ENCODE peak calls at places on chromosomes 7 and 10, in seven cellular contexts. One of them, this sample, is unnamed. For H3K9me3, the result is how much of the 10 kb centered on the place peaks cover.

GRCh38 chr7:130896051-130896881 is 162.3 kb upstream of the KLF14 start:
- DNase-seq in testis: no peak
- DNase-seq in heart right ventricle: no peak
- DNase-seq in astrocyte: no peak
- DNase-seq in lung: no peak
- DNase-seq in hepatocyte: no peak
- DNase-seq in RWPE2: no peak
- DNase-seq in this sample: peak

GRCh38 chr10:101827919-101828600 is 9.8 kb upstream of the OGA start:
- DNase-seq in heart right ventricle: no peak
- DNase-seq in astrocyte: no peak
- DNase-seq in RWPE2: peak
- DNase-seq in testis: no peak
- DNase-seq in hepatocyte: no peak
- DNase-seq in lung: no peak
- DNase-seq in this sample: no peak

GRCh38 chr10:67965456-67965855 is 81.0 kb downstream of the SIRT1 start:
- DNase-seq in astrocyte: no peak
- DNase-seq in lung: no peak
- DNase-seq in testis: no peak
- DNase-seq in heart right ventricle: no peak
- DNase-seq in RWPE2: no peak
- DNase-seq in hepatocyte: no peak
- DNase-seq in this sample: no peak

GRCh38 chr7:42192851-42193456 is 44.1 kb downstream of the GLI3 start:
- DNase-seq in heart right ventricle: no peak
- DNase-seq in testis: no peak
- DNase-seq in hepatocyte: peak
- DNase-seq in lung: no peak
- DNase-seq in astrocyte: peak
- DNase-seq in RWPE2: no peak
- DNase-seq in this sample: no peak

GRCh38 chr10:1048349-1048731 is 579 bp downstream of the IDI1 start:
- DNase-seq in hepatocyte: no peak
- DNase-seq in RWPE2: no peak
- DNase-seq in astrocyte: peak
- DNase-seq in testis: peak
- DNase-seq in lung: no peak
- DNase-seq in heart right ventricle: peak
- DNase-seq in this sample: peak

GRCh38 chr7:7709263-7709662 is 9.1 kb downstream of the RPA3 start:
- DNase-seq in hepatocyte: peak
- DNase-seq in lung: no peak
- DNase-seq in RWPE2: no peak
- DNase-seq in astrocyte: no peak
- DNase-seq in testis: no peak
- DNase-seq in heart right ventricle: no peak
- DNase-seq in this sample: no peak

GRCh38 chr7:98119257-98119918 is 12.7 kb downstream of the LMTK2 start:
- DNase-seq in heart right ventricle: no peak
- DNase-seq in hepatocyte: peak
- DNase-seq in lung: no peak
- DNase-seq in RWPE2: no peak
- DNase-seq in testis: no peak
- DNase-seq in astrocyte: peak
- DNase-seq in this sample: no peak

GRCh38 chr7:46685051-46685450 is 764.0 kb upstream of the IGFBP3 start:
- DNase-seq in lung: no peak
- DNase-seq in RWPE2: no peak
- DNase-seq in testis: no peak
- DNase-seq in astrocyte: no peak
- DNase-seq in heart right ventricle: no peak
- DNase-seq in hepatocyte: no peak
- DNase-seq in this sample: no peak

GRCh38 chr7:2157473-2158279 is 75.1 kb downstream of the MAD1L1 start:
- DNase-seq in hepatocyte: peak
- DNase-seq in heart right ventricle: peak
- DNase-seq in RWPE2: peak
- DNase-seq in lung: peak
- DNase-seq in testis: peak
- DNase-seq in astrocyte: peak
- DNase-seq in this sample: no peak

DNA sequence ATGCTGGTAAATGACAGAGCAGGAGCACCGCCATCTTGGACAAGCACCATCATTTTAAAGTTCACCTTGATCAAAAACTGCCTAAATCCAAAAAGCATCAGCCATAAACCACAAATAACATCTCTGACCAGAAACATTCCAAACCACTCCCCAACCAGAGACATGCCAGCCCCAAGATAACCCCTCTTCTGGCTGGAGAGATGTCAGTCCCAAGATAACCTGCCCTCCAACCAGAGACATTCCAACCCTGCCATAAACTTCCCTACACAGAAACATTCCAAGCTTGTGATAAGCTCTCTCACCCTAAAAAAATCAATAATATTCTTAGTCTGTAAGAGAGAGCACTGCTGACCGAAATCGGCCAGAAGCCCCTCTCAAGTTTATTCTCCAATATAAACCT is 659.3 kb downstream of the XPNPEP1 start:
- DNase-seq in lung: no peak
- DNase-seq in RWPE2: no peak
- DNase-seq in heart right ventricle: no peak
- DNase-seq in astrocyte: no peak
- DNase-seq in testis: no peak
- DNase-seq in hepatocyte: no peak
- DNase-seq in this sample: no peak
- H3K9me3 ChIP-seq in lung: under half
- H3K9me3 ChIP-seq in RWPE2: under half
- H3K9me3 ChIP-seq in heart right ventricle: under half
- H3K9me3 ChIP-seq in astrocyte: under half
- H3K9me3 ChIP-seq in testis: under half
- H3K9me3 ChIP-seq in hepatocyte: under half
- H3K9me3 ChIP-seq in this sample: under half

GRCh38 chr10:130359711-130360110 is 223.5 kb downstream of the GLRX3 start:
- DNase-seq in RWPE2: no peak
- DNase-seq in lung: no peak
- DNase-seq in testis: no peak
- DNase-seq in astrocyte: no peak
- DNase-seq in heart right ventricle: no peak
- DNase-seq in hepatocyte: no peak
- DNase-seq in this sample: no peak
- H3K9me3 ChIP-seq in RWPE2: under half
- H3K9me3 ChIP-seq in lung: under half
- H3K9me3 ChIP-seq in testis: under half
- H3K9me3 ChIP-seq in astrocyte: under half
- H3K9me3 ChIP-seq in heart right ventricle: under half
- H3K9me3 ChIP-seq in hepatocyte: under half
- H3K9me3 ChIP-seq in this sample: under half

GRCh38 chr7:138125119-138125518 is 48.9 kb downstream of the AKR1D1 start:
- DNase-seq in RWPE2: no peak
- DNase-seq in lung: no peak
- DNase-seq in heart right ventricle: no peak
- DNase-seq in astrocyte: peak
- DNase-seq in testis: no peak
- DNase-seq in hepatocyte: no peak
- DNase-seq in this sample: no peak
- H3K9me3 ChIP-seq in RWPE2: under half
- H3K9me3 ChIP-seq in lung: under half
- H3K9me3 ChIP-seq in heart right ventricle: under half
- H3K9me3 ChIP-seq in astrocyte: under half
- H3K9me3 ChIP-seq in testis: under half
- H3K9me3 ChIP-seq in hepatocyte: under half
- H3K9me3 ChIP-seq in this sample: under half

GRCh38 chr10:43524434-43525247 is 49.8 kb downstream of the ZNF239 start:
- DNase-seq in heart right ventricle: no peak
- DNase-seq in hepatocyte: no peak
- DNase-seq in lung: no peak
- DNase-seq in RWPE2: no peak
- DNase-seq in testis: no peak
- DNase-seq in astrocyte: no peak
- DNase-seq in this sample: no peak
- H3K9me3 ChIP-seq in heart right ventricle: under half
- H3K9me3 ChIP-seq in hepatocyte: under half
- H3K9me3 ChIP-seq in lung: under half
- H3K9me3 ChIP-seq in RWPE2: under half
- H3K9me3 ChIP-seq in testis: under half
- H3K9me3 ChIP-seq in astrocyte: under half
- H3K9me3 ChIP-seq in this sample: under half

GRCh38 chr7:157946398-157947060 is 609.7 kb downstream of the DNAJB6 start:
- DNase-seq in hepatocyte: no peak
- DNase-seq in astrocyte: no peak
- DNase-seq in RWPE2: no peak
- DNase-seq in heart right ventricle: no peak
- DNase-seq in lung: no peak
- DNase-seq in testis: no peak
- DNase-seq in this sample: no peak
- H3K9me3 ChIP-seq in hepatocyte: under half
- H3K9me3 ChIP-seq in astrocyte: under half
- H3K9me3 ChIP-seq in RWPE2: under half
- H3K9me3 ChIP-seq in heart right ventricle: under half
- H3K9me3 ChIP-seq in lung: under half
- H3K9me3 ChIP-seq in testis: under half
- H3K9me3 ChIP-seq in this sample: under half

DNA sequence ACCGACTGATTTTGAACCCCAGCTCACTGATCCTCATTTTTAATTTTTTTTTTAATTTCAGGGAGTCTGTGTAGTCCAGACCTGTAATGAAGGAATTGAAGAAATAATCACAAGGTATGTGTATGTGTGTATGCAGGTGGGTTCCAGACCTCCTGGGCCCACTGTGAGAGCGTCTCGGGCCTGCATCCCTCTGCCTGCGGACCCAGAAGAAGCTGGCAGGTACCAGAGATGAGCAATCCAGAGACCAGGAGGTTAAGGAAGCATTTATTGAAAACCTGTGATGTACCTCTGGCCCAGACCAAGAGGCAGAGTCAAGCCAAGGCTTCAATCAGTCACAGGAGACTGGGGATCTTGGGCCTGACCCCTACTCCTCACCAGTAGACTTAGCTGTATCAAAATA is 10.8 kb downstream of the SYCE1 start:
- DNase-seq in hepatocyte: no peak
- DNase-seq in astrocyte: no peak
- DNase-seq in testis: no peak
- DNase-seq in RWPE2: no peak
- DNase-seq in heart right ventricle: no peak
- DNase-seq in lung: no peak
- DNase-seq in this sample: no peak
- H3K9me3 ChIP-seq in hepatocyte: under half
- H3K9me3 ChIP-seq in astrocyte: under half
- H3K9me3 ChIP-seq in testis: under half
- H3K9me3 ChIP-seq in RWPE2: under half
- H3K9me3 ChIP-seq in heart right ventricle: under half
- H3K9me3 ChIP-seq in lung: under half
- H3K9me3 ChIP-seq in this sample: under half

GRCh38 chr7:64879097-64879730 is 23.9 kb upstream of the ZNF273 start:
- DNase-seq in testis: no peak
- DNase-seq in heart right ventricle: no peak
- DNase-seq in RWPE2: no peak
- DNase-seq in hepatocyte: no peak
- DNase-seq in lung: peak
- DNase-seq in astrocyte: no peak
- DNase-seq in this sample: peak

GRCh38 chr7:64877714-64878610 is 25.1 kb upstream of the ZNF273 start:
- DNase-seq in astrocyte: no peak
- DNase-seq in heart right ventricle: no peak
- DNase-seq in testis: no peak
- DNase-seq in RWPE2: no peak
- DNase-seq in hepatocyte: no peak
- DNase-seq in lung: peak
- DNase-seq in this sample: no peak

GRCh38 chr7:64879800-64880199 is 23.3 kb upstream of the ZNF273 start:
- DNase-seq in astrocyte: no peak
- DNase-seq in lung: peak
- DNase-seq in heart right ventricle: no peak
- DNase-seq in hepatocyte: no peak
- DNase-seq in RWPE2: no peak
- DNase-seq in testis: no peak
- DNase-seq in this sample: no peak

GRCh38 chr7:64876792-64877713 is 26.0 kb upstream of the ZNF273 start:
- DNase-seq in hepatocyte: peak
- DNase-seq in astrocyte: no peak
- DNase-seq in testis: peak
- DNase-seq in heart right ventricle: peak
- DNase-seq in lung: peak
- DNase-seq in RWPE2: no peak
- DNase-seq in this sample: peak

DNA sequence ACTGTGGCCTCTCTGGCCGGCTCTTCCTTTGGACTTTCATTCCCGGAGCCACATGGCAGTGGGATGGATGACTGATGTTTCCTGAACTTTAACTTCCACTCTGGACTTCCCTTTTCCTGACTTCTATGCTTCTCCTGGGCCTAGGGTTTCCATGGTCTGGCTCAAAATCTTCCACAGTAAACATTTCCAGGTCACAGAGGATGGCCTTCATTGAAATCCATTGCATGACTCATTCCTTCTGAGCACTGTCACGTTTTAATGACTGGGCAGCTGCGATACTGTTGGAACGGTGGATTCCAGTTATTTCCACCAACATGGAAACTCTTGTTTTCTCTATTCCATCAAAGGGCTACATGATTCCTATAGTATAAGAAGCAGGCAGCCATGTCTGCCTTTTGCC is 24.4 kb upstream of the ZNF273 start:
- DNase-seq in testis: no peak
- DNase-seq in heart right ventricle: no peak
- DNase-seq in hepatocyte: no peak
- DNase-seq in RWPE2: no peak
- DNase-seq in astrocyte: no peak
- DNase-seq in lung: peak
- DNase-seq in this sample: peak
- H3K9me3 ChIP-seq in testis: under half
- H3K9me3 ChIP-seq in heart right ventricle: under half
- H3K9me3 ChIP-seq in hepatocyte: under half
- H3K9me3 ChIP-seq in RWPE2: under half
- H3K9me3 ChIP-seq in astrocyte: under half
- H3K9me3 ChIP-seq in lung: under half
- H3K9me3 ChIP-seq in this sample: under half

DNA sequence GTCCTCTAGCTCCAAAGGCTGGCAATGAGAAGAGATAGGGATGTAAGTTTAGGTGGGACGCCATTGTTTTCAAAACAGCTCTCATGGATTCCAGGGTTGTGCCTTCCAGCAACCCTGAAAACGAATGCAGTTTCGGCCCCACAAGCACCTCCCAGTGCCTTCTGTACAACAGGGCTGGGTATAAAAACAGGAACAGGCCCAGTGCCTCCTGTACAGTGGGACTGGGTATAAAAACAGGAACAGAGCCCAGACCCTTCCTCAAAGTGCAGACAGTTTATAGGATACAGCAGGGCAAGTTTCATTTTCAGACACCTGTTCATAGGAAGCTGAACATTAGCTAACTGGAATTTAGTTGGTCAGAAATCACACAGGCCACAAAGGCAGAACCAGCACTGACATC is 663.2 kb upstream of the FOXK1 start:
- DNase-seq in lung: no peak
- DNase-seq in heart right ventricle: no peak
- DNase-seq in testis: no peak
- DNase-seq in hepatocyte: no peak
- DNase-seq in RWPE2: no peak
- DNase-seq in astrocyte: no peak
- DNase-seq in this sample: no peak
- H3K9me3 ChIP-seq in lung: under half
- H3K9me3 ChIP-seq in heart right ventricle: under half
- H3K9me3 ChIP-seq in testis: under half
- H3K9me3 ChIP-seq in hepatocyte: under half
- H3K9me3 ChIP-seq in RWPE2: under half
- H3K9me3 ChIP-seq in astrocyte: under half
- H3K9me3 ChIP-seq in this sample: under half

This sample was measured in adrenal gland.